ENCODE peak calls at places on chromosomes 7 and 10, in nine cellular contexts. W is HCT116, H is SK-N-SH, A is GM23248, S is OCI-LY7, T is GM23338, Z is PC-9, O is PC-3, U is Karpas-422. Y is an unnamed sample. For H3K9me2 and H3K4me1, the result is how much of the 10 kb centered on the place peaks cover.

GRCh38 chr10:48926764-48927163 is 12.9 kb downstream of the LRRC18 start:
- DNase-seq in Z (no peak), W (no peak), S (no peak), O (no peak), H (no peak), A (no peak), T (no peak), U (no peak), Y (no peak)

GRCh38 chr10:86591436-86591835 is 62.9 kb upstream of the OPN4 start:
- DNase-seq in U (no peak), Z (no peak), H (no peak), T (no peak), S (no peak), A (no peak), O (no peak), W (no peak), Y (no peak)

GRCh38 chr10:1634239-1634638 is 103.1 kb downstream of the ADARB2 start:
- DNase-seq in Z (no peak), O (no peak), T (no peak), U (no peak), H (no peak), S (no peak), A (no peak), W (no peak), Y (no peak)

GRCh38 chr7:106064836-106065559 is 47.1 kb downstream of the SYPL1 start:
- DNase-seq in O (peak), A (peak), H (peak), W (peak), S (no peak), U (no peak), Z (peak), T (no peak), Y (peak)

GRCh38 chr7:69776611-69777010 is 178.3 kb downstream of the AUTS2 start:
- DNase-seq in W (no peak), H (no peak), S (no peak), O (no peak), A (peak), T (no peak), Z (no peak), U (no peak), Y (no peak)

GRCh38 chr7:29886827-29887226 is 80.5 kb downstream of the WIPF3 start:
- DNase-seq in A (no peak), T (no peak), Z (no peak), U (no peak), H (no peak), S (no peak), W (no peak), O (no peak), Y (no peak)

GRCh38 chr7:24075426-24075810 is 208.6 kb upstream of the NPY start:
- DNase-seq in W (no peak), T (no peak), S (no peak), A (no peak), O (peak), Z (no peak), U (no peak), H (no peak), Y (no peak)

GRCh38 chr10:95260397-95260881 is 30.4 kb downstream of the PDLIM1 start:
- DNase-seq in O (peak), T (no peak), A (peak), S (no peak), H (no peak), U (no peak), Z (peak), W (no peak), Y (peak)

GRCh38 chr7:127895814-127896280 is 135.4 kb downstream of the LRRC4 start:
- DNase-seq in Z (no peak), W (no peak), U (no peak), T (no peak), A (peak), S (no peak), H (no peak), O (no peak), Y (peak)

DNA sequence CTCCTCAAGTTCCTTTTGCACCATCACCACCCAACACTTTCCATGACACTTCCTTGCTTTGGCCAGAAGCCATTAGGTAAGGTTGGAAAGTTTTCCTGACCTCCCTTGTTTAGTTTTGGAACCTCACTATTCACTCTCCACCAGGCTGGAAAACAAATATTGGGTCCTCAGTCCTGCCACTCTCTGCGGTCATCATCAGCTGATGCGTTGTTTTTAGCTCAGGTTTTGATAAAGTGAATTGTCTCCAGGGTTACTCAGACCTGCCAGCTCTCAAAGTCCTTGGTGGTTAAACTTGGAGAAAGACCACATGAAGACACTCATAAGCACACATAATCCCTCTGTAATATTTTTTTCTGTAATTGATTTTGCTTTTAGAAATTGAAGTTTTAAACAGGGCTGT is 55.5 kb downstream of the CCDC186 start:
- DNase-seq in S (no peak), O (no peak), W (no peak), H (no peak), T (no peak), A (no peak), Z (no peak), U (no peak), Y (no peak)
- H3K9me2 ChIP-seq in S (under half), O (under half), W (under half), H (under half), T (under half), A (under half), Z (under half), U (under half), Y (under half)

DNA sequence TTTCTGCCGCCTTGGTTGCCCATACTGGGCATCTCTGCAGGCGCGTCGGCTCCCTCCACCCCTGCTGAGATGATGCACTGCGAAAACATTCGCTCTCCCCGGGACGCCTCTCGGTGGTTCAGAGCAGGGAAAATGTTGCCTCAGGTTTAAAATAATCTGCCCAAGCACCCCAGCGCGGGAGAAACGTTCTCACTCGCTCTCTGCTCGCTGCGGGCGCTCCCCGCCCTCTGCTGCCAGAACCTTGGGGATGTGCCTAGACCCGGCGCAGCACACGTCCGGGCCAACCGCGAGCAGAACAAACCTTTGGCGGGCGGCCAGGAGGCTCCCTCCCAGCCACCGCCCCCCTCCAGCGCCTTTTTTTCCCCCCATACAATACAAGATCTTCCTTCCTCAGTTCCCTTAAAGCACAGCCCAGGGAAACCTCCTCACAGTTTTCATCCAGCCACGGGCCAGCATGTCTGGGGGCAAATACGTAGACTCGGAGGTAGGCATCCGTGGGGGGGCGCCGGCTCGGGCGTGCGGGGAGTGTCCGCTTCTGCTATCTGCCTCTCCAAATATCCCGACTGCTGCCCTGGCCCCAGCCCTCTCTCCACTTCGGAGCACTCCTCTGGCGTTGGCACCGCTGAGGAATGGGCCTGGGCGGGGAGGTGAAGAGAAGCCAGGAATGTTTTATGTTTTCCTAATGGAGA is at the start of gene CAV1:
- DNase-seq in W (peak), A (peak), S (no peak), H (peak), Z (peak), O (peak), U (no peak), T (peak), Y (peak)
- H3K4me1 ChIP-seq in W (half or more), A (under half), S (under half), H (under half), Z (half or more), O (half or more), U (under half), T (under half), Y (under half)

GRCh38 chr7:36605662-36606441 is 118.4 kb downstream of the AOAH start:
- DNase-seq in A (no peak), S (no peak), T (no peak), H (no peak), O (no peak), U (no peak), W (no peak), Z (no peak), Y (no peak)
- H2AFZ ChIP-seq in A (no peak), S (no peak), T (no peak), H (no peak), O (no peak), U (no peak), W (no peak), Z (no peak), Y (no peak)

GRCh38 chr10:88990528-88991160 is at the start of gene FAS:
- DNase-seq in H (peak), U (peak), T (peak), W (peak), O (peak), S (peak), Z (peak), A (peak), Y (peak)

GRCh38 chr10:88989824-88990527 is 622 bp upstream of the FAS start:
- DNase-seq in U (peak), W (no peak), A (peak), T (no peak), H (no peak), Z (no peak), O (peak), S (no peak), Y (peak)

GRCh38 chr10:88992945-88993537 is 2.4 kb downstream of the FAS start:
- DNase-seq in O (peak), Z (no peak), S (no peak), A (peak), U (peak), W (no peak), H (no peak), T (peak), Y (no peak)

GRCh38 chr10:88991161-88991899 is 732 bp downstream of the FAS start:
- DNase-seq in W (peak), H (peak), O (peak), A (peak), Z (peak), S (peak), T (peak), U (peak), Y (peak)

GRCh38 chr10:88991900-88992237 is 1.3 kb downstream of the FAS start:
- DNase-seq in W (no peak), U (peak), A (no peak), S (peak), O (no peak), T (no peak), Z (no peak), H (no peak), Y (no peak)
- H3K9me2 ChIP-seq in W (under half), U (under half), A (under half), S (under half), O (under half), T (under half), Z (under half), H (under half), Y (under half)

GRCh38 chr7:1240296-1240820 is 7.7 kb downstream of the UNCX start:
- DNase-seq in O (no peak), A (no peak), T (peak), U (no peak), H (no peak), S (no peak), Z (no peak), W (no peak), Y (no peak)

GRCh38 chr7:1242601-1243289 is 10.1 kb downstream of the UNCX start:
- DNase-seq in Z (no peak), U (no peak), T (peak), H (no peak), O (no peak), S (no peak), W (no peak), A (no peak), Y (no peak)

GRCh38 chr7:1240917-1241509 is 8.3 kb downstream of the UNCX start:
- DNase-seq in Z (no peak), A (no peak), O (no peak), T (peak), H (no peak), W (no peak), S (no peak), U (no peak), Y (no peak)

GRCh38 chr7:1242129-1242572 is 9.5 kb downstream of the UNCX start:
- DNase-seq in A (no peak), T (peak), S (no peak), H (no peak), O (no peak), W (no peak), Z (no peak), U (no peak), Y (no peak)

GRCh38 chr7:1241510-1242128 is 8.9 kb downstream of the UNCX start:
- DNase-seq in U (no peak), W (no peak), O (no peak), S (no peak), T (peak), Z (no peak), A (no peak), H (no peak), Y (no peak)
- H3K4me1 ChIP-seq in U (under half), W (under half), O (under half), S (under half), T (half or more), Z (under half), A (under half), H (under half), Y (under half)

GRCh38 chr7:20306499-20306946 is 24.2 kb upstream of the ITGB8 start:
- DNase-seq in O (no peak), S (no peak), T (peak), A (no peak), W (no peak), Z (no peak), U (no peak), H (no peak), Y (peak)
- H2AFZ ChIP-seq in O (no peak), S (no peak), T (no peak), A (no peak), W (no peak), Z (no peak), U (peak), H (peak), Y (no peak)

GRCh38 chr7:20329389-20330175 is 1.1 kb upstream of the ITGB8 start:
- DNase-seq in U (peak), O (peak), A (peak), T (peak), Z (peak), S (no peak), H (peak), W (peak), Y (peak)

GRCh38 chr7:20330797-20331230 is at the start of gene ITGB8:
- DNase-seq in A (peak), O (peak), H (peak), U (peak), Z (peak), W (no peak), S (no peak), T (no peak), Y (no peak)

GRCh38 chr7:20331231-20331880 is 656 bp downstream of the ITGB8 start:
- DNase-seq in Z (peak), T (peak), U (peak), S (peak), O (peak), H (peak), W (no peak), A (peak), Y (peak)

GRCh38 chr7:20328692-20329091 is 2.0 kb upstream of the ITGB8 start:
- DNase-seq in W (no peak), U (no peak), T (no peak), S (no peak), A (no peak), O (no peak), Z (no peak), H (no peak), Y (no peak)

GRCh38 chr7:20330176-20330796 is 414 bp upstream of the ITGB8 start:
- DNase-seq in U (peak), Z (peak), W (no peak), H (peak), O (peak), A (peak), T (peak), S (no peak), Y (peak)
- H3K9me2 ChIP-seq in U (under half), Z (under half), W (under half), H (under half), O (under half), A (under half), T (under half), S (under half), Y (under half)